ENCODE peak calls at places on chromosomes 16 and 17, in six cellular contexts. J is activated T-helper 1 cell treated with anti-CD3 and anti-CD28 coated beads, Interleukin-2, amount 50 U/mL, for 16 hours; W is heart left ventricle; K is NCI-H82; N is anterior cingulate cortex; B is GM12864. E is an unnamed sample.

GRCh38 chr16:72921106-72921505 is 126.8 kb downstream of the ZFHX3 start:
- DNase-seq in W (no peak), K (no peak), B (no peak), N (no peak), J (no peak), E (no peak)

GRCh38 chr16:19143241-19143640 is 24.8 kb upstream of the SYT17 start:
- DNase-seq in N (no peak), W (no peak), B (no peak), J (no peak), K (peak), E (no peak)

GRCh38 chr17:14299261-14300093 is 1.4 kb upstream of the HS3ST3B1 start:
- DNase-seq in N (no peak), J (no peak), K (peak), W (no peak), B (no peak), E (no peak)

GRCh38 chr17:76438906-76439305 is 14.0 kb downstream of the UBE2O start:
- DNase-seq in J (no peak), B (no peak), W (no peak), N (no peak), K (no peak), E (no peak)

GRCh38 chr17:41103896-41104295 is 1.3 kb upstream of the KRTAP4-9 start:
- DNase-seq in K (no peak), N (no peak), J (no peak), W (no peak), B (no peak), E (no peak)

GRCh38 chr16:10946308-10946707 is 1.9 kb downstream of the CLEC16A start:
- DNase-seq in K (no peak), N (no peak), J (no peak), W (no peak), B (no peak), E (no peak)

GRCh38 chr17:76997981-76998531 is 129.9 kb downstream of the MGAT5B start:
- DNase-seq in K (no peak), J (no peak), B (peak), N (no peak), W (no peak), E (no peak)

GRCh38 chr17:8222380-8222629 is 11.9 kb upstream of the AURKB start:
- DNase-seq in J (no peak), W (no peak), B (peak), K (no peak), N (no peak), E (no peak)

GRCh38 chr17:46160169-46160568 is 33.1 kb downstream of the KANSL1 start:
- DNase-seq in W (no peak), J (no peak), B (no peak), K (no peak), N (no peak), E (no peak)

GRCh38 chr16:14131774-14132695 is 60.9 kb downstream of the MRTFB start:
- DNase-seq in J (no peak), W (no peak), K (peak), N (no peak), B (no peak), E (no peak)

GRCh38 chr16:50634947-50635346 is 46.2 kb downstream of the SNX20 start:
- DNase-seq in W (no peak), N (no peak), J (no peak), K (peak), B (no peak), E (no peak)

GRCh38 chr16:364595-365491 is 5.5 kb downstream of the MRPL28 start:
- DNase-seq in W (no peak), B (no peak), J (no peak), K (no peak), N (no peak), E (no peak)

GRCh38 chr16:67563708-67564468 is 1.6 kb downstream of the CTCF start:
- DNase-seq in N (no peak), B (no peak), K (peak), W (no peak), J (no peak), E (no peak)

GRCh38 chr17:77366558-77367245 is 225.9 kb downstream of the SEC14L1 start:
- DNase-seq in W (no peak), J (no peak), B (no peak), K (no peak), N (no peak), E (no peak)

GRCh38 chr16:71693168-71693567 is 31.3 kb downstream of the PHLPP2 start:
- DNase-seq in J (no peak), K (no peak), B (no peak), N (no peak), W (no peak), E (no peak)

GRCh38 chr16:66894948-66895696 is 14.8 kb downstream of the PDP2 start:
- DNase-seq in W (peak), K (peak), J (peak), N (peak), B (no peak), E (no peak)

GRCh38 chr17:62187681-62188080 is 122.6 kb upstream of the MED13 start:
- DNase-seq in W (no peak), K (peak), N (no peak), B (no peak), J (no peak), E (no peak)

GRCh38 chr17:82787081-82787848 is 35.4 kb downstream of the TBCD start:
- DNase-seq in N (peak), B (no peak), W (no peak), J (no peak), K (no peak), E (peak)

GRCh38 chr17:41625602-41626001 is 1.2 kb upstream of the KRT17 start:
- DNase-seq in J (no peak), N (no peak), W (peak), B (no peak), K (no peak), E (no peak)

GRCh38 chr16:85171809-85172464 is 59.7 kb upstream of the CIBAR2 start:
- DNase-seq in N (no peak), B (no peak), K (no peak), W (no peak), J (no peak), E (no peak)

GRCh38 chr16:3734758-3735221 is 17.5 kb upstream of the TRAP1 start:
- DNase-seq in K (no peak), W (no peak), N (peak), J (no peak), B (no peak), E (no peak)

GRCh38 chr16:31333686-31334649 is 21.0 kb upstream of the ITGAX start:
- DNase-seq in K (peak), B (no peak), W (no peak), J (no peak), N (no peak), E (no peak)

GRCh38 chr17:58224315-58224714 is 5.3 kb upstream of the MKS1 start:
- DNase-seq in B (no peak), J (no peak), K (no peak), W (no peak), N (no peak), E (no peak)

GRCh38 chr17:47717845-47718621 is 15.0 kb upstream of the TBX21 start:
- DNase-seq in J (no peak), K (no peak), N (no peak), W (no peak), B (no peak), E (no peak)

GRCh38 chr16:1746693-1747195 is 24.6 kb downstream of the NME3 start:
- DNase-seq in N (no peak), W (no peak), K (no peak), B (no peak), J (no peak), E (no peak)

GRCh38 chr17:9370464-9370863 is 205.2 kb downstream of the STX8 start:
- DNase-seq in W (no peak), K (no peak), N (no peak), B (no peak), J (no peak), E (no peak)

GRCh38 chr17:2178798-2179505 is 124.0 kb downstream of the HIC1 start:
- DNase-seq in W (peak), B (no peak), J (no peak), K (no peak), N (no peak), E (no peak)

GRCh38 chr17:2171725-2172446 is 117.0 kb downstream of the HIC1 start:
- DNase-seq in B (no peak), W (peak), N (peak), J (no peak), K (no peak), E (peak)

GRCh38 chr16:55944377-55944802 is 69.2 kb upstream of the CES5A start:
- DNase-seq in W (peak), J (peak), K (peak), B (no peak), N (peak), E (peak)

GRCh38 chr17:62562656-62563055 is 64.8 kb upstream of the MRC2 start:
- DNase-seq in K (no peak), W (no peak), B (no peak), N (no peak), J (no peak), E (no peak)

GRCh38 chr16:58755989-58756649 is 22.0 kb upstream of the GOT2 start:
- DNase-seq in B (peak), N (peak), K (peak), W (peak), J (peak), E (peak)

GRCh38 chr16:54928421-54929089 is 2.1 kb upstream of the IRX5 start:
- DNase-seq in K (peak), J (no peak), B (peak), N (no peak), W (peak), E (no peak)

GRCh38 chr16:66754211-66754610 is 2.8 kb upstream of the DYNC1LI2 start:
- DNase-seq in J (no peak), N (no peak), B (no peak), W (no peak), K (no peak), E (no peak)

GRCh38 chr17:64103751-64104364 is 26.1 kb downstream of the ERN1 start:
- DNase-seq in K (no peak), N (no peak), W (no peak), J (no peak), B (no peak), E (no peak)

GRCh38 chr17:66491213-66491612 is 188.8 kb downstream of the PRKCA start:
- DNase-seq in K (no peak), W (no peak), B (no peak), N (no peak), J (no peak), E (no peak)